ENCODE peak calls at places on chromosomes 7 and 10, in five cellular contexts. One of them, this sample, is unnamed.

GRCh38 chr7:111089822-111090426 is 1.0 kb upstream of the LRRN3 start:
- DNase-seq in CMK: peak
- DNase-seq in effector CD4-positive, alpha-beta T cell: no peak
- DNase-seq in left lung: no peak
- DNase-seq in GM13977: no peak
- DNase-seq in this sample: peak

GRCh38 chr7:73521636-73522080 is 435 bp downstream of the BAZ1B start:
- DNase-seq in CMK: no peak
- DNase-seq in effector CD4-positive, alpha-beta T cell: no peak
- DNase-seq in left lung: no peak
- DNase-seq in GM13977: peak
- DNase-seq in this sample: no peak

GRCh38 chr7:99098824-99099498 is 44.9 kb downstream of the SMURF1 start:
- DNase-seq in CMK: no peak
- DNase-seq in effector CD4-positive, alpha-beta T cell: no peak
- DNase-seq in left lung: no peak
- DNase-seq in GM13977: no peak
- DNase-seq in this sample: no peak

GRCh38 chr10:103584216-103585010 is 90.9 kb downstream of the NEURL1 start:
- DNase-seq in CMK: no peak
- DNase-seq in effector CD4-positive, alpha-beta T cell: peak
- DNase-seq in left lung: no peak
- DNase-seq in GM13977: peak
- DNase-seq in this sample: peak

GRCh38 chr7:2619120-2619519 is 12.7 kb upstream of the TTYH3 start:
- DNase-seq in CMK: no peak
- DNase-seq in effector CD4-positive, alpha-beta T cell: no peak
- DNase-seq in left lung: no peak
- DNase-seq in GM13977: no peak
- DNase-seq in this sample: no peak

GRCh38 chr10:44774676-44775401 is 136.3 kb upstream of the TMEM72 start:
- DNase-seq in CMK: no peak
- DNase-seq in effector CD4-positive, alpha-beta T cell: no peak
- DNase-seq in left lung: no peak
- DNase-seq in GM13977: no peak
- DNase-seq in this sample: no peak

GRCh38 chr7:43756368-43757072 is 2.0 kb upstream of the BLVRA start:
- DNase-seq in CMK: no peak
- DNase-seq in effector CD4-positive, alpha-beta T cell: no peak
- DNase-seq in left lung: no peak
- DNase-seq in GM13977: peak
- DNase-seq in this sample: no peak

GRCh38 chr7:24576171-24577052 is 3.2 kb downstream of the PALS2 start:
- DNase-seq in CMK: no peak
- DNase-seq in effector CD4-positive, alpha-beta T cell: no peak
- DNase-seq in left lung: no peak
- DNase-seq in GM13977: peak
- DNase-seq in this sample: no peak

GRCh38 chr7:153457796-153458195 is 594.4 kb upstream of the DPP6 start:
- DNase-seq in CMK: no peak
- DNase-seq in effector CD4-positive, alpha-beta T cell: no peak
- DNase-seq in left lung: no peak
- DNase-seq in GM13977: no peak
- DNase-seq in this sample: no peak

GRCh38 chr10:93749218-93749799 is 8.4 kb upstream of the LGI1 start:
- DNase-seq in CMK: no peak
- DNase-seq in effector CD4-positive, alpha-beta T cell: no peak
- DNase-seq in left lung: no peak
- DNase-seq in GM13977: no peak
- DNase-seq in this sample: no peak

GRCh38 chr10:129966831-129967578 is 2.9 kb upstream of the EBF3 start:
- DNase-seq in CMK: no peak
- DNase-seq in effector CD4-positive, alpha-beta T cell: no peak
- DNase-seq in left lung: no peak
- DNase-seq in GM13977: no peak
- DNase-seq in this sample: no peak

GRCh38 chr7:44286182-44286617 is 39.2 kb downstream of the CAMK2B start:
- DNase-seq in CMK: no peak
- DNase-seq in effector CD4-positive, alpha-beta T cell: no peak
- DNase-seq in left lung: peak
- DNase-seq in GM13977: no peak
- DNase-seq in this sample: no peak

GRCh38 chr10:62083413-62083794 is 181.9 kb downstream of the ARID5B start:
- DNase-seq in CMK: no peak
- DNase-seq in effector CD4-positive, alpha-beta T cell: no peak
- DNase-seq in left lung: no peak
- DNase-seq in GM13977: no peak
- DNase-seq in this sample: no peak

GRCh38 chr7:120160166-120160565 is 112.8 kb upstream of the KCND2 start:
- DNase-seq in CMK: no peak
- DNase-seq in effector CD4-positive, alpha-beta T cell: no peak
- DNase-seq in left lung: no peak
- DNase-seq in GM13977: no peak
- DNase-seq in this sample: no peak

GRCh38 chr10:23505797-23506465 is 67.1 kb downstream of the OTUD1 start:
- DNase-seq in CMK: no peak
- DNase-seq in effector CD4-positive, alpha-beta T cell: no peak
- DNase-seq in left lung: no peak
- DNase-seq in GM13977: no peak
- DNase-seq in this sample: no peak

GRCh38 chr7:127322351-127322750 is 69.6 kb upstream of the GRM8 start:
- DNase-seq in CMK: no peak
- DNase-seq in effector CD4-positive, alpha-beta T cell: no peak
- DNase-seq in left lung: no peak
- DNase-seq in GM13977: no peak
- DNase-seq in this sample: no peak

GRCh38 chr7:135517060-135517459 is 7.2 kb upstream of the CNOT4 start:
- DNase-seq in CMK: no peak
- DNase-seq in effector CD4-positive, alpha-beta T cell: no peak
- DNase-seq in left lung: no peak
- DNase-seq in GM13977: no peak
- DNase-seq in this sample: no peak

GRCh38 chr7:140656548-140657515 is 15.9 kb upstream of the ADCK2 start:
- DNase-seq in CMK: no peak
- DNase-seq in effector CD4-positive, alpha-beta T cell: no peak
- DNase-seq in left lung: peak
- DNase-seq in GM13977: peak
- DNase-seq in this sample: peak

GRCh38 chr7:46492460-46492859 is 571.4 kb upstream of the IGFBP3 start:
- DNase-seq in CMK: no peak
- DNase-seq in effector CD4-positive, alpha-beta T cell: no peak
- DNase-seq in left lung: no peak
- DNase-seq in GM13977: no peak
- DNase-seq in this sample: no peak

GRCh38 chr10:46520381-46520780 is 36.1 kb downstream of the GPRIN2 start:
- DNase-seq in CMK: no peak
- DNase-seq in effector CD4-positive, alpha-beta T cell: no peak
- DNase-seq in left lung: peak
- DNase-seq in GM13977: no peak
- DNase-seq in this sample: no peak

GRCh38 chr10:107548301-107548700 is 383.8 kb upstream of the SORCS1 start:
- DNase-seq in CMK: no peak
- DNase-seq in effector CD4-positive, alpha-beta T cell: no peak
- DNase-seq in left lung: no peak
- DNase-seq in GM13977: no peak
- DNase-seq in this sample: no peak

GRCh38 chr7:131897016-131897789 is 340.8 kb upstream of the PODXL start:
- DNase-seq in CMK: no peak
- DNase-seq in effector CD4-positive, alpha-beta T cell: no peak
- DNase-seq in left lung: peak
- DNase-seq in GM13977: no peak
- DNase-seq in this sample: no peak

GRCh38 chr10:10053051-10053450 is 964.6 kb upstream of the CELF2 start:
- DNase-seq in CMK: no peak
- DNase-seq in effector CD4-positive, alpha-beta T cell: no peak
- DNase-seq in left lung: no peak
- DNase-seq in GM13977: no peak
- DNase-seq in this sample: no peak

GRCh38 chr10:94205370-94205930 is 157.3 kb downstream of the NOC3L start:
- DNase-seq in CMK: no peak
- DNase-seq in effector CD4-positive, alpha-beta T cell: no peak
- DNase-seq in left lung: no peak
- DNase-seq in GM13977: no peak
- DNase-seq in this sample: no peak